ENCODE peak calls at places on chromosomes 12 and 14, in six cellular contexts. C is GM23338, F is prostate gland, A is fibroblast of pulmonary artery, L is mammary epithelial cell, Z is cardiac fibroblast. V is an unnamed sample.

GRCh38 chr12:130508318-130508717 is 170.6 kb downstream of the PIWIL1 start:
- DNase-seq in C (no peak), F (no peak), A (no peak), L (no peak), Z (no peak), V (no peak)

GRCh38 chr12:109727039-109727723 is 13.6 kb downstream of the FAM222A start:
- DNase-seq in C (no peak), F (no peak), A (no peak), L (no peak), Z (no peak), V (no peak)

GRCh38 chr12:42070056-42070455 is 74.6 kb downstream of the GXYLT1 start:
- DNase-seq in C (no peak), F (no peak), A (no peak), L (no peak), Z (no peak), V (no peak)

GRCh38 chr14:101116486-101117130 is 213.1 kb upstream of the RTL1 start:
- DNase-seq in C (no peak), F (peak; percentile 1), A (no peak), L (no peak), Z (no peak), V (no peak)

GRCh38 chr12:64745259-64745807 is 13.9 kb downstream of the GNS start:
- DNase-seq in C (no peak), F (no peak), A (no peak), L (no peak), Z (no peak), V (no peak)

GRCh38 chr12:3227076-3227975 is 150.1 kb downstream of the TSPAN9 start:
- DNase-seq in C (peak; percentile 55), F (no peak), A (no peak), L (no peak), Z (no peak), V (no peak)

GRCh38 chr12:48004039-48004940 is at the start of gene COL2A1:
- DNase-seq in C (peak; percentile 81), F (no peak), A (no peak), L (peak; percentile 17), Z (peak; percentile 23), V (peak; percentile 55)

GRCh38 chr14:99395904-99396530 is 84.6 kb downstream of the SETD3 start:
- DNase-seq in C (no peak), F (no peak), A (peak; percentile 24), L (peak; percentile 43), Z (peak; percentile 51), V (no peak)

GRCh38 chr12:127277882-127278281 is 989.1 kb upstream of the TMEM132C start:
- DNase-seq in C (no peak), F (no peak), A (no peak), L (no peak), Z (no peak), V (no peak)

GRCh38 chr14:57297852-57298251 is 29.1 kb downstream of the AP5M1 start:
- DNase-seq in C (no peak), F (no peak), A (no peak), L (no peak), Z (no peak), V (no peak)

GRCh38 chr12:23340351-23340750 is 609.1 kb downstream of the SOX5 start:
- DNase-seq in C (no peak), F (no peak), A (no peak), L (no peak), Z (no peak), V (no peak)

DNA sequence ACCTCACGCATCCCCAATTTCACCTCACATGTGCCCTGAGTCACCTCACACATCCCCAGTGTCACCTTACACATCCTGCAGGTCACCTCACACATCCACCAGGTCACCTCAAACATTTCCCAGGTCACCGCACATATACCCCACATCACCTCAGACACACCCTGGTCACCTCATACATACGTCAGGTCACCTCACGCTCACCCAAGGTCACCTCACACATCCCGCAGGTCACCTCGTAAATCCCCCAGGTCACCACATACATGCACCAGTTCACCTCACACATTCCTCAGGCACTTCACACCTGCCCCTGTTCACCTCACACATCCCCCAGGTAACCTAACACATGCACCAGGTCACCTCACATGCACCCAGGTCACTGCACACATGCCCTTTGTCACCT is 864.0 kb downstream of the TMEM121 start:
- DNase-seq in C (no peak), F (no peak), A (no peak), L (no peak), Z (no peak), V (no peak)
- TF ChIP-seq CTCF in C (no peak), F (no peak), A (no peak), L (no peak), Z (no peak), V (no peak)

GRCh38 chr14:22547948-22548750 is 40.9 kb downstream of the DAD1 start:
- DNase-seq in C (no peak), F (no peak), A (no peak), L (no peak), Z (no peak), V (no peak)

GRCh38 chr14:22545842-22546721 is 42.9 kb downstream of the DAD1 start:
- DNase-seq in C (no peak), F (no peak), A (peak; percentile 79), L (no peak), Z (peak; percentile 82), V (peak; percentile 83)

GRCh38 chr14:22544881-22545420 is 44.1 kb downstream of the DAD1 start:
- DNase-seq in C (no peak), F (no peak), A (no peak), L (no peak), Z (no peak), V (no peak)

GRCh38 chr14:22547309-22547947 is 41.6 kb downstream of the DAD1 start:
- DNase-seq in C (no peak), F (no peak), A (no peak), L (no peak), Z (no peak), V (peak; percentile 46)

DNA sequence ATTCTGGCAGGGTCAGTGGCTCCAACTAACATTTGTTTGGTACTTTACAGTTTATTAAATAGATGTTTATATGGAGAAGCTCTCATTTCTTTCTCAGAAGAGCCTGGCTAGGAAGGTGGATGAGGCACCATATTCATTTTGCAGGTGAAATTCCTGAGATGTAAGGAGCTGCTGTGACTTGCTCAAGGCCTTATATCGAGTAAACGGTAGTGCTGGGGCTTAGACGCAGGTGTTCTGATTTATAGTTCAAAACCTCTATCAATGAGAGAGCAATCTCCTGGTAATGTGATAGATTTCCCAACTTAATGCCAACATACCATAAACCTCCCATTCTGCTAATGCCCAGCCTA is 42.3 kb downstream of the DAD1 start:
- DNase-seq in C (no peak), F (no peak), A (no peak), L (no peak), Z (no peak), V (no peak)
- H3K4me3 ChIP-seq in C (no peak overlapping the region), F (no peak overlapping the region), A (no peak overlapping the region), L (no peak overlapping the region), Z (no peak overlapping the region), V (no peak overlapping the region)

GRCh38 chr12:120466560-120467315 is 2.8 kb downstream of the SRSF9 start:
- DNase-seq in C (peak; percentile 77), F (peak; percentile 11), A (peak; percentile 57), L (peak; percentile 36), Z (peak; percentile 61), V (no peak)
- TF ChIP-seq CTCF in C (peak; percentile 66), F (no peak), A (peak; percentile 64), L (peak; percentile 68), Z (peak; percentile 64), V (peak; percentile 66)

GRCh38 chr14:88322505-88323085 is 474 bp downstream of the KCNK10 start:
- DNase-seq in C (peak; percentile 4), F (no peak), A (no peak), L (no peak), Z (peak; percentile 13), V (no peak)
- H3K4me3 ChIP-seq in C (peak overlapping the region; percentile 85), F (no peak overlapping the region), A (no peak overlapping the region), L (no peak overlapping the region), Z (peak overlapping the region; percentile 16), V (peak overlapping the region; percentile 11)

GRCh38 chr14:92328664-92329255 is 5.8 kb downstream of the SLC24A4 start:
- DNase-seq in C (no peak), F (no peak), A (no peak), L (no peak), Z (no peak), V (no peak)
- TF ChIP-seq CTCF in C (peak; percentile 9), F (no peak), A (no peak), L (no peak), Z (no peak), V (no peak)

GRCh38 chr12:86712425-86712843 is 456.2 kb upstream of the MGAT4C start:
- DNase-seq in C (no peak), F (no peak), A (peak; percentile 99), L (peak; percentile 97), Z (peak; percentile 100), V (peak; percentile 94)
- H3K4me3 ChIP-seq in C (no peak overlapping the region), F (no peak overlapping the region), A (no peak overlapping the region), L (no peak overlapping the region), Z (no peak overlapping the region), V (no peak overlapping the region)

GRCh38 chr12:30836656-30837445 is 82.1 kb upstream of the CAPRIN2 start:
- DNase-seq in C (no peak), F (no peak), A (no peak), L (peak; percentile 73), Z (no peak), V (no peak)
- TF ChIP-seq CTCF in C (no peak), F (no peak), A (no peak), L (no peak), Z (no peak), V (no peak)

GRCh38 chr14:21308132-21308478 is 28.2 kb downstream of the RPGRIP1 start:
- DNase-seq in C (peak; percentile 8), F (no peak), A (no peak), L (no peak), Z (no peak), V (no peak)
- H3K4me3 ChIP-seq in C (peak overlapping the region; percentile 48), F (peak overlapping the region; percentile 34), A (no peak overlapping the region), L (peak overlapping the region; percentile 41), Z (no peak overlapping the region), V (no peak overlapping the region)

DNA sequence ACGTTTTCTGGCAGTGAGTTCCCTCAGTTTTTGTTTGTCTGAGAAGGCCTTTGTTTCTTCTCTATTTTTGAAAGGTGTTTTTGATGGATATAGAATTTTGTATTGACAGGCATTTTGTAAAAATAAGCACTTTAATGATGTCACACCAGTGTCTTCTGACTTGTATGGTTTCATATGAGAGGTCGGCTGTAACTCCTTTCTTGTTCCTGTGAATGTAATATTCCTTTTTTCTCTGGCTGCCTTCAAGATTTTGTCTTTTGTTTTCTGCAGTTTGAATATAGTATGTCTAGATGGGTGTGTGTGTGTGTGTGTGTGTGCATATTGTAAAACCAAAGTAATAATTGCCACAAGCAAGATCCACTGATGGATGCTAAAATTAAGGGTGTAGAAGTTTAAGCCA is 67.8 kb upstream of the PSMC1 start:
- DNase-seq in C (no peak), F (no peak), A (no peak), L (no peak), Z (no peak), V (no peak)
- TF ChIP-seq CTCF in C (no peak), F (no peak), A (no peak), L (no peak), Z (no peak), V (no peak)